ENCODE peak calls at places on chromosomes 1 and 21, in four cellular contexts. I is stimulated activated CD4-positive, alpha-beta T cell treated with anti-CD3 and anti-CD28 coated beads, TNF-alpha, amount 100 ng/mL, for 24 hours; B is CD8-positive, alpha-beta T cell; Z is NCI-H1105 treated with DMSO at 0.1 percent for 48 hours. Y is an unnamed sample.

GRCh38 chr1:186880982-186881381 is 52.2 kb downstream of the PLA2G4A start:
- DNase-seq in I (no peak), B (no peak), Z (no peak), Y (no peak)

GRCh38 chr1:42992043-42992697 is 33.5 kb upstream of the SLC2A1 start:
- DNase-seq in I (no peak), B (no peak), Z (no peak), Y (no peak)

GRCh38 chr1:87754036-87754603 is 425.4 kb downstream of the LMO4 start:
- DNase-seq in I (no peak), B (no peak), Z (no peak), Y (no peak)

GRCh38 chr1:232669981-232670763 is 40.2 kb upstream of the SIPA1L2 start:
- DNase-seq in I (no peak), B (no peak), Z (no peak), Y (no peak)

GRCh38 chr1:174892016-174892415 is 107.7 kb upstream of the CACYBP start:
- DNase-seq in I (no peak), B (no peak), Z (no peak), Y (no peak)

GRCh38 chr1:191575180-191575579 is 583.1 kb upstream of the RGS18 start:
- DNase-seq in I (no peak), B (no peak), Z (no peak), Y (no peak)

GRCh38 chr1:177302365-177303044 is 131.7 kb downstream of the BRINP2 start:
- DNase-seq in I (no peak), B (no peak), Z (no peak), Y (no peak)

GRCh38 chr1:152451254-152451653 is 37.2 kb upstream of the CRNN start:
- DNase-seq in I (no peak), B (no peak), Z (no peak), Y (no peak)

GRCh38 chr1:217138839-217139466 is 415.7 kb upstream of the ESRRG start:
- DNase-seq in I (no peak), B (no peak), Z (no peak), Y (no peak)

GRCh38 chr21:45887121-45887611 is 94.4 kb upstream of the COL6A1 start:
- DNase-seq in I (no peak), B (no peak), Z (no peak), Y (no peak)

GRCh38 chr1:3893190-3893589 is 6.9 kb downstream of the C1orf174 start:
- DNase-seq in I (no peak), B (no peak), Z (no peak), Y (no peak)

GRCh38 chr1:5456090-5456789 is 536.0 kb downstream of the NPHP4 start:
- DNase-seq in I (no peak), B (no peak), Z (no peak), Y (no peak)

GRCh38 chr1:27538793-27539192 is 48.8 kb upstream of the WASF2 start:
- DNase-seq in I (no peak), B (no peak), Z (no peak), Y (no peak)